ENCODE peak calls at places on chromosome 7, in six cellular contexts. Z is HepG2, P is A549, G is K562, Y is upper lobe of left lung, F is GM12878. O is an unnamed sample.

GRCh38 chr7:15669443-15669842 is 17.0 kb downstream of the MEOX2 start:
- ATAC-seq in Z (no peak), P (no peak), G (no peak), Y (no peak), F (no peak), O (no peak)

GRCh38 chr7:7516156-7516555 is 19.5 kb downstream of the COL28A1 start:
- ATAC-seq in Z (no peak), P (no peak), G (no peak), Y (no peak), F (no peak), O (no peak)

GRCh38 chr7:82388138-82388537 is 55.4 kb downstream of the CACNA2D1 start:
- ATAC-seq in Z (no peak), P (no peak), G (no peak), Y (no peak), F (no peak), O (no peak)

GRCh38 chr7:30977896-30978564 is 14.3 kb downstream of the GHRHR start:
- ATAC-seq in Z (peak), P (peak), G (peak), Y (no peak), F (peak), O (no peak)

GRCh38 chr7:17307033-17307432 is 8.6 kb downstream of the AHR start:
- ATAC-seq in Z (peak), P (peak), G (no peak), Y (peak), F (peak), O (peak)

GRCh38 chr7:55077581-55078410 is 59.0 kb downstream of the EGFR start:
- ATAC-seq in Z (peak), P (no peak), G (peak), Y (no peak), F (no peak), O (no peak)

GRCh38 chr7:47571355-47572100 is 10.4 kb downstream of the TNS3 start:
- ATAC-seq in Z (peak), P (peak), G (peak), Y (peak), F (no peak), O (peak)

GRCh38 chr7:121088870-121089269 is 100.4 kb downstream of the CPED1 start:
- ATAC-seq in Z (no peak), P (no peak), G (peak), Y (no peak), F (no peak), O (no peak)

GRCh38 chr7:135661311-135662122 is 797 bp upstream of the STMP1 start:
- ATAC-seq in Z (peak), P (peak), G (peak), Y (peak), F (peak), O (no peak)

GRCh38 chr7:74183142-74183541 is 9.0 kb downstream of the EIF4H start:
- ATAC-seq in Z (peak), P (peak), G (peak), Y (no peak), F (peak), O (no peak)

DNA sequence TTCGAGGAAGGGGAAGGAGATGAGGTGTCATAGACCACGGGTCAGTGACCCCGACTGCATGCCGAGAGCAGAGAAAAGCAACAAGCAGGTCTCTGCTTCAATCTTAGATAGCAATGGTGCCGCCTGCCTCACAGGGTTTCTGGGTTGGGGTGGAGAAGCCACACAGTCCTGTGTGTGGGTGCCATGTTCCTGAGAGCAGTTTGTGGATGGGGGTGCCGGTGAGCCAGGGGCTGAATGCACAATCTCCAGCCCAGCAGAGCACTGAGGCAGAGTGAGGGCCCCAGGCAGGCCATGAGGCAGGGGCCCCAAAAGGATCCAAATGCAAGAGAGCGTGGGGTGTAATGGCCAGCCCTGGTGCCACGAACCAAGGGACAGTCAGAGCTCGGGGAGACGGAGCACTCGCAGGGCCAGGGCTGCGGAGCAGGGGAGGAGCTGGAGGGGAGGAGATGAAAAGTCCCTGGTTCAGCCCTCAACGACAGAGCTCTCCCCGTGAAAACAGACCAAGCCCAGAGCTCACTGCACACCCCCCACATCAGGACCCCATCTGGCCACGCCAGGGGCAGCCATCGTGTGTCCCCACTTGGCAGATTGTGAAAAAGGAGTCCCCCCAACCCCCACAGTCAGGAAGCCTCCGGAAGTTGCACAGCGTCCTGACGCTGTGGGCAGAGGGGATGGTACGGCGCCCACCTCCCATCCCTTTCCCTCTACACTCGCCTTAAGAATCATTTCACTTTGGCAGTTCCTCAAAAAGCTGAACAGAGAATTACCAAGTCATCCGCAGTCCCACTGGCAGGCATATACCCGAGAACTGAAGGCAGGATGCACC is 19.9 kb downstream of the WDR86 start:
- ATAC-seq in Z (no peak), P (no peak), G (no peak), Y (no peak), F (no peak), O (no peak)
- TF ChIP-seq EP300 in Z (no peak), P (no peak), G (no peak), Y (no peak), F (no peak), O (no peak)

DNA sequence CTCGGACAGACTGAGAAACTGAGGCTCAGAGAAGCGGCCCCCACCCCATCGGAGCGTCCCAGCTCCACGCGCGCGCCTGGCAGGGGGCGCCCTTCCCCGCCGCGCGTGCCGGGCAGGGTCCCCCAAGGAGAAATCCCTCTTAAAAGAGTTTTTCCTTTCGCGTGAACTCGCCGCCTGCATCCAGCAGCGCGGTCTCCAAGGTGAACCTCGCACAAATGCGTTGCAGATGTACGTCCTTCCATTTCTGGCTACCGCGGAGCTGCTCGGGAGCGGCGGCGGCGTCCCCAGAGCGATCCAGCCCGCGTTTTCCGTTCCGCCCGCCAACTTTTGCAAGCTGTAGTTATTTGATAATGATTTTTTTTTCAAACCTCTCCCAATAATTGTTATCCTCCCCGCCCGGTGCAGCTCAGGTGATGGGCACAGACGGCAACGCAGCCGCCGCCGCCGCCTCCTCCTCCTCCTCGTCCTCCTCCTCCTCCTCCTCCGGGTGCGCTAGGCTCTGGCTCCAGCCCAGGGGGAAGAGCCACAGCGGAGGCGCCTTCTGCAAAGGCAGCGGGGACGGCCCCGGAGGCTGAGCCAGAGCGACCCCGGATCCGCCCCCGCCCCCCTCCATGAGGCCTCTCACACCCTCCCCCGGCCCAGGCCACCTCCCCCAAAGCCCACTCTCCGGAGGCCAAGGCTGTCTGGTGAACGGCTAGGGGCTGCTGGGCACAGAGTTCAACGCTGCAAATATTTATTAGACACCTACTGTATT is 74.0 kb upstream of the CUX1 start:
- ATAC-seq in Z (peak), P (peak), G (peak), Y (peak), F (peak), O (peak)
- TF ChIP-seq EP300 in Z (no peak), P (no peak), G (peak), Y (no peak), F (no peak), O (no peak)

GRCh38 chr7:157464111-157464970 is 127.5 kb downstream of the DNAJB6 start:
- ATAC-seq in Z (no peak), P (no peak), G (no peak), Y (no peak), F (no peak), O (peak)
- TF ChIP-seq EP300 in Z (no peak), P (no peak), G (no peak), Y (no peak), F (no peak), O (no peak)

GRCh38 chr7:40237731-40238130 is 102.9 kb downstream of the SUGCT start:
- ATAC-seq in Z (no peak), P (no peak), G (no peak), Y (no peak), F (no peak), O (no peak)
- TF ChIP-seq EP300 in Z (no peak), P (no peak), G (no peak), Y (no peak), F (no peak), O (no peak)

GRCh38 chr7:85489498-85489897 is 302.6 kb upstream of the SEMA3D start:
- ATAC-seq in Z (no peak), P (no peak), G (no peak), Y (no peak), F (no peak), O (no peak)
- TF ChIP-seq EP300 in Z (no peak), P (no peak), G (no peak), Y (no peak), F (no peak), O (no peak)

GRCh38 chr7:102302025-102302424 is 15.4 kb downstream of the SH2B2 start:
- ATAC-seq in Z (no peak), P (no peak), G (no peak), Y (no peak), F (no peak), O (no peak)
- TF ChIP-seq EP300 in Z (no peak), P (no peak), G (no peak), Y (no peak), F (no peak), O (no peak)

O was measured in gastroesophageal sphincter.